ENCODE peak calls at places on chromosomes 3 and 15, in ten cellular contexts. One of them, this sample, is unnamed.

GRCh38 chr3:31288641-31289100 is 244.1 kb upstream of the STT3B start:
- DNase-seq in psoas muscle: no peak
- DNase-seq in CD4-positive, alpha-beta T cell: no peak
- DNase-seq in endothelial cell: peak
- DNase-seq in HL-60: no peak
- DNase-seq in Calu3: peak
- DNase-seq in MCF 10A: peak
- DNase-seq in AG04449: no peak
- DNase-seq in GM06990: no peak
- DNase-seq in activated CD8-positive, alpha-beta memory T cell treated with anti-CD3 and anti-CD28 coated beads, Interleukin-2, amount 50 U/mL, for 48 hours: no peak
- DNase-seq in this sample: peak

GRCh38 chr3:72288955-72289707 is 504.2 kb upstream of the PROK2 start:
- DNase-seq in AG04449: peak
- DNase-seq in CD4-positive, alpha-beta T cell: peak
- DNase-seq in endothelial cell: no peak
- DNase-seq in psoas muscle: no peak
- DNase-seq in Calu3: peak
- DNase-seq in activated CD8-positive, alpha-beta memory T cell treated with anti-CD3 and anti-CD28 coated beads, Interleukin-2, amount 50 U/mL, for 48 hours: no peak
- DNase-seq in GM06990: peak
- DNase-seq in HL-60: no peak
- DNase-seq in MCF 10A: peak
- DNase-seq in this sample: no peak

GRCh38 chr3:139528924-139529323 is 10.6 kb downstream of the RBP1 start:
- DNase-seq in Calu3: no peak
- DNase-seq in CD4-positive, alpha-beta T cell: no peak
- DNase-seq in AG04449: no peak
- DNase-seq in psoas muscle: no peak
- DNase-seq in activated CD8-positive, alpha-beta memory T cell treated with anti-CD3 and anti-CD28 coated beads, Interleukin-2, amount 50 U/mL, for 48 hours: no peak
- DNase-seq in MCF 10A: no peak
- DNase-seq in GM06990: no peak
- DNase-seq in endothelial cell: no peak
- DNase-seq in HL-60: no peak
- DNase-seq in this sample: no peak

GRCh38 chr3:131217296-131217741 is 164.3 kb upstream of the NUDT16 start:
- DNase-seq in GM06990: no peak
- DNase-seq in MCF 10A: peak
- DNase-seq in psoas muscle: no peak
- DNase-seq in HL-60: no peak
- DNase-seq in AG04449: no peak
- DNase-seq in CD4-positive, alpha-beta T cell: no peak
- DNase-seq in Calu3: peak
- DNase-seq in activated CD8-positive, alpha-beta memory T cell treated with anti-CD3 and anti-CD28 coated beads, Interleukin-2, amount 50 U/mL, for 48 hours: no peak
- DNase-seq in endothelial cell: no peak
- DNase-seq in this sample: no peak

GRCh38 chr3:196317702-196318467 is at the start of gene DYNLT2B:
- DNase-seq in activated CD8-positive, alpha-beta memory T cell treated with anti-CD3 and anti-CD28 coated beads, Interleukin-2, amount 50 U/mL, for 48 hours: peak
- DNase-seq in HL-60: peak
- DNase-seq in Calu3: peak
- DNase-seq in psoas muscle: peak
- DNase-seq in GM06990: peak
- DNase-seq in endothelial cell: peak
- DNase-seq in MCF 10A: peak
- DNase-seq in CD4-positive, alpha-beta T cell: peak
- DNase-seq in AG04449: peak
- DNase-seq in this sample: peak

GRCh38 chr3:60931452-60931851 is 319.8 kb downstream of the FHIT start:
- DNase-seq in GM06990: no peak
- DNase-seq in CD4-positive, alpha-beta T cell: no peak
- DNase-seq in endothelial cell: no peak
- DNase-seq in psoas muscle: no peak
- DNase-seq in MCF 10A: no peak
- DNase-seq in HL-60: no peak
- DNase-seq in AG04449: no peak
- DNase-seq in Calu3: no peak
- DNase-seq in activated CD8-positive, alpha-beta memory T cell treated with anti-CD3 and anti-CD28 coated beads, Interleukin-2, amount 50 U/mL, for 48 hours: no peak
- DNase-seq in this sample: no peak

GRCh38 chr15:80977627-80978036 is 12.0 kb downstream of the MESD start:
- DNase-seq in AG04449: no peak
- DNase-seq in MCF 10A: peak
- DNase-seq in endothelial cell: peak
- DNase-seq in psoas muscle: peak
- DNase-seq in HL-60: peak
- DNase-seq in Calu3: peak
- DNase-seq in GM06990: no peak
- DNase-seq in activated CD8-positive, alpha-beta memory T cell treated with anti-CD3 and anti-CD28 coated beads, Interleukin-2, amount 50 U/mL, for 48 hours: peak
- DNase-seq in CD4-positive, alpha-beta T cell: peak
- DNase-seq in this sample: peak

GRCh38 chr15:39156636-39157255 is 424.1 kb upstream of the THBS1 start:
- DNase-seq in HL-60: no peak
- DNase-seq in endothelial cell: no peak
- DNase-seq in MCF 10A: no peak
- DNase-seq in GM06990: no peak
- DNase-seq in Calu3: no peak
- DNase-seq in psoas muscle: peak
- DNase-seq in activated CD8-positive, alpha-beta memory T cell treated with anti-CD3 and anti-CD28 coated beads, Interleukin-2, amount 50 U/mL, for 48 hours: no peak
- DNase-seq in CD4-positive, alpha-beta T cell: no peak
- DNase-seq in AG04449: no peak
- DNase-seq in this sample: no peak

GRCh38 chr3:181581651-181582050 is 130.1 kb upstream of the SOX2 start:
- DNase-seq in AG04449: peak
- DNase-seq in endothelial cell: no peak
- DNase-seq in MCF 10A: no peak
- DNase-seq in psoas muscle: no peak
- DNase-seq in GM06990: no peak
- DNase-seq in CD4-positive, alpha-beta T cell: no peak
- DNase-seq in Calu3: no peak
- DNase-seq in HL-60: no peak
- DNase-seq in activated CD8-positive, alpha-beta memory T cell treated with anti-CD3 and anti-CD28 coated beads, Interleukin-2, amount 50 U/mL, for 48 hours: no peak
- DNase-seq in this sample: no peak

GRCh38 chr3:112888388-112889085 is 41.9 kb upstream of the CD200R1L start:
- DNase-seq in psoas muscle: no peak
- DNase-seq in GM06990: no peak
- DNase-seq in AG04449: no peak
- DNase-seq in CD4-positive, alpha-beta T cell: no peak
- DNase-seq in activated CD8-positive, alpha-beta memory T cell treated with anti-CD3 and anti-CD28 coated beads, Interleukin-2, amount 50 U/mL, for 48 hours: no peak
- DNase-seq in HL-60: no peak
- DNase-seq in Calu3: no peak
- DNase-seq in endothelial cell: no peak
- DNase-seq in MCF 10A: no peak
- DNase-seq in this sample: no peak

GRCh38 chr3:16498130-16498890 is 15.2 kb downstream of the RFTN1 start:
- DNase-seq in endothelial cell: no peak
- DNase-seq in activated CD8-positive, alpha-beta memory T cell treated with anti-CD3 and anti-CD28 coated beads, Interleukin-2, amount 50 U/mL, for 48 hours: no peak
- DNase-seq in GM06990: no peak
- DNase-seq in psoas muscle: no peak
- DNase-seq in MCF 10A: no peak
- DNase-seq in HL-60: no peak
- DNase-seq in CD4-positive, alpha-beta T cell: no peak
- DNase-seq in AG04449: no peak
- DNase-seq in Calu3: no peak
- DNase-seq in this sample: no peak

GRCh38 chr3:55128201-55128870 is 200.5 kb upstream of the LRTM1 start:
- DNase-seq in Calu3: no peak
- DNase-seq in endothelial cell: no peak
- DNase-seq in GM06990: no peak
- DNase-seq in CD4-positive, alpha-beta T cell: no peak
- DNase-seq in activated CD8-positive, alpha-beta memory T cell treated with anti-CD3 and anti-CD28 coated beads, Interleukin-2, amount 50 U/mL, for 48 hours: no peak
- DNase-seq in psoas muscle: no peak
- DNase-seq in HL-60: no peak
- DNase-seq in MCF 10A: peak
- DNase-seq in AG04449: peak
- DNase-seq in this sample: no peak

GRCh38 chr3:52141751-52142150 is 12.5 kb downstream of the POC1A start:
- DNase-seq in endothelial cell: no peak
- DNase-seq in Calu3: no peak
- DNase-seq in MCF 10A: no peak
- DNase-seq in psoas muscle: no peak
- DNase-seq in GM06990: no peak
- DNase-seq in HL-60: no peak
- DNase-seq in AG04449: no peak
- DNase-seq in activated CD8-positive, alpha-beta memory T cell treated with anti-CD3 and anti-CD28 coated beads, Interleukin-2, amount 50 U/mL, for 48 hours: no peak
- DNase-seq in CD4-positive, alpha-beta T cell: no peak
- DNase-seq in this sample: no peak

GRCh38 chr15:69298697-69299441 is at the start of gene PAQR5:
- DNase-seq in MCF 10A: peak
- DNase-seq in activated CD8-positive, alpha-beta memory T cell treated with anti-CD3 and anti-CD28 coated beads, Interleukin-2, amount 50 U/mL, for 48 hours: no peak
- DNase-seq in GM06990: no peak
- DNase-seq in Calu3: peak
- DNase-seq in AG04449: no peak
- DNase-seq in HL-60: no peak
- DNase-seq in psoas muscle: peak
- DNase-seq in CD4-positive, alpha-beta T cell: no peak
- DNase-seq in endothelial cell: peak
- DNase-seq in this sample: no peak

GRCh38 chr3:49724586-49724985 is 835 bp upstream of the GMPPB start:
- DNase-seq in AG04449: no peak
- DNase-seq in endothelial cell: no peak
- DNase-seq in activated CD8-positive, alpha-beta memory T cell treated with anti-CD3 and anti-CD28 coated beads, Interleukin-2, amount 50 U/mL, for 48 hours: no peak
- DNase-seq in CD4-positive, alpha-beta T cell: no peak
- DNase-seq in psoas muscle: peak
- DNase-seq in MCF 10A: no peak
- DNase-seq in GM06990: no peak
- DNase-seq in Calu3: no peak
- DNase-seq in HL-60: no peak
- DNase-seq in this sample: no peak

GRCh38 chr15:33086500-33087141 is 107.9 kb downstream of the FMN1 start:
- DNase-seq in MCF 10A: peak
- DNase-seq in psoas muscle: no peak
- DNase-seq in GM06990: no peak
- DNase-seq in CD4-positive, alpha-beta T cell: no peak
- DNase-seq in endothelial cell: no peak
- DNase-seq in HL-60: no peak
- DNase-seq in AG04449: no peak
- DNase-seq in activated CD8-positive, alpha-beta memory T cell treated with anti-CD3 and anti-CD28 coated beads, Interleukin-2, amount 50 U/mL, for 48 hours: no peak
- DNase-seq in Calu3: no peak
- DNase-seq in this sample: peak

GRCh38 chr3:130276203-130276803 is 69.2 kb upstream of the COL6A5 start:
- DNase-seq in psoas muscle: no peak
- DNase-seq in activated CD8-positive, alpha-beta memory T cell treated with anti-CD3 and anti-CD28 coated beads, Interleukin-2, amount 50 U/mL, for 48 hours: no peak
- DNase-seq in MCF 10A: peak
- DNase-seq in CD4-positive, alpha-beta T cell: no peak
- DNase-seq in Calu3: peak
- DNase-seq in endothelial cell: no peak
- DNase-seq in GM06990: no peak
- DNase-seq in HL-60: peak
- DNase-seq in AG04449: peak
- DNase-seq in this sample: peak

GRCh38 chr15:59543721-59544547 is 67.6 kb upstream of the GCNT3 start:
- DNase-seq in CD4-positive, alpha-beta T cell: no peak
- DNase-seq in HL-60: peak
- DNase-seq in GM06990: peak
- DNase-seq in Calu3: no peak
- DNase-seq in AG04449: no peak
- DNase-seq in endothelial cell: no peak
- DNase-seq in activated CD8-positive, alpha-beta memory T cell treated with anti-CD3 and anti-CD28 coated beads, Interleukin-2, amount 50 U/mL, for 48 hours: no peak
- DNase-seq in psoas muscle: no peak
- DNase-seq in MCF 10A: no peak
- DNase-seq in this sample: no peak

GRCh38 chr15:66765478-66766281 is 63.6 kb downstream of the SMAD6 start:
- DNase-seq in AG04449: no peak
- DNase-seq in MCF 10A: peak
- DNase-seq in Calu3: peak
- DNase-seq in GM06990: no peak
- DNase-seq in endothelial cell: no peak
- DNase-seq in psoas muscle: peak
- DNase-seq in activated CD8-positive, alpha-beta memory T cell treated with anti-CD3 and anti-CD28 coated beads, Interleukin-2, amount 50 U/mL, for 48 hours: no peak
- DNase-seq in HL-60: peak
- DNase-seq in CD4-positive, alpha-beta T cell: no peak
- DNase-seq in this sample: peak

This sample was measured in HepG2.